ENCODE peak calls at places on chromosome 3, in eight cellular contexts. A, P, H, U, M, S, K and L are unnamed samples.

GRCh38 chr3:65483475-65483874 is 555.2 kb downstream of the MAGI1 start:
- DNase-seq in A (peak; percentile 25), P (no peak), H (no peak), U (no peak), M (no peak), S (no peak), K (no peak), L (no peak)

GRCh38 chr3:190044142-190044541 is 76.6 kb downstream of the P3H2 start:
- DNase-seq in A (no peak), P (peak; percentile 74), H (no peak), U (no peak), M (no peak), S (no peak), K (no peak), L (no peak)

GRCh38 chr3:117261907-117262518 is 552.4 kb downstream of the TUSC7 start:
- DNase-seq in A (no peak), P (no peak), H (no peak), U (no peak), M (no peak), S (peak; percentile 5), K (no peak), L (no peak)

GRCh38 chr3:55488398-55489055 is 1.4 kb upstream of the WNT5A start:
- DNase-seq in A (peak; percentile 75), P (peak; percentile 89), H (peak; percentile 37), U (no peak), M (peak; percentile 18), S (no peak), K (peak; percentile 26), L (peak; percentile 79)

GRCh38 chr3:4776980-4777581 is 202.2 kb upstream of the BHLHE40 start:
- DNase-seq in A (no peak), P (no peak), H (peak; percentile 79), U (no peak), M (no peak), S (no peak), K (peak; percentile 98), L (no peak)

GRCh38 chr3:188526057-188526456 is 372.1 kb downstream of the LPP start:
- DNase-seq in A (no peak), P (peak; percentile 14), H (peak; percentile 21), U (no peak), M (no peak), S (peak; percentile 17), K (no peak), L (no peak)

GRCh38 chr3:173732237-173732636 is 334.7 kb downstream of the NLGN1 start:
- DNase-seq in A (no peak), P (peak; percentile 74), H (no peak), U (no peak), M (no peak), S (no peak), K (no peak), L (no peak)

GRCh38 chr3:110871869-110872268 is 199.7 kb upstream of the NECTIN3 start:
- DNase-seq in A (no peak), P (no peak), H (no peak), U (no peak), M (no peak), S (no peak), K (no peak), L (no peak)

DNA sequence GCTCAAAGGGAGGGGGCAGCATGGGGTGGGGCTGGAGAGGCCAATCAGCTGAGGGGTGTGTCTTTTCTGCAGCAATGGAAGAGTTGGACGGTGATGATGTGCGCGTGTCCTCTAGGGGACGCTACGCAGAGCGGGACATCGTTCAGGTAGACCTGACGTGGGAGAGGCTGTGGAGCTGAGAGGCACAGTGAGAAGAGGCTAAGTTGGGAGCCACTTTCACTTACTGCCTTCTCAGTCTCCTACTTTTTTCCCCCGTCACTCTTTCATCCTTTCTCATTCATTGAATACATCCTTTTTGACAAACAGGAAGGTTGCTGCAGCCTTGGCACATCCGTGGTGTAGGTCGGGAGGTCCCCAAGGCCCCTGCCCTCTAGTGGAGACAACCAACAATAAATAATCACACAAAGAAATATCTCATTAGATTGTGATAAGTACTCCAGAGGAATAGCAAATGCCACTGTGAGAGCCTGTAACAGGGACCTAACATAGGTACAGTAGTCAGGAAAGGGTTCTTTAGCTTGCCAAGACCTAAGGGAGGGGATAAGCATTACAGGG is 4.4 kb upstream of the BRPF1 start:
- DNase-seq in A (peak; percentile 85), P (no peak), H (peak; percentile 75), U (peak; percentile 64), M (peak; percentile 64), S (peak; percentile 42), K (no peak), L (peak; percentile 51)
- TF ChIP-seq USF2 in A (no peak), P (no peak), H (no peak), U (no peak), M (no peak), S (no peak), K (no peak), L (no peak)

GRCh38 chr3:151578495-151578894 is 117.6 kb upstream of the IGSF10 start:
- DNase-seq in A (no peak), P (no peak), H (no peak), U (no peak), M (peak; percentile 15), S (no peak), K (no peak), L (no peak)
- TF ChIP-seq CTCF in A (no peak), P (no peak), H (no peak), U (peak; percentile 35), M (no peak), S (no peak), K (no peak), L (no peak)

DNA sequence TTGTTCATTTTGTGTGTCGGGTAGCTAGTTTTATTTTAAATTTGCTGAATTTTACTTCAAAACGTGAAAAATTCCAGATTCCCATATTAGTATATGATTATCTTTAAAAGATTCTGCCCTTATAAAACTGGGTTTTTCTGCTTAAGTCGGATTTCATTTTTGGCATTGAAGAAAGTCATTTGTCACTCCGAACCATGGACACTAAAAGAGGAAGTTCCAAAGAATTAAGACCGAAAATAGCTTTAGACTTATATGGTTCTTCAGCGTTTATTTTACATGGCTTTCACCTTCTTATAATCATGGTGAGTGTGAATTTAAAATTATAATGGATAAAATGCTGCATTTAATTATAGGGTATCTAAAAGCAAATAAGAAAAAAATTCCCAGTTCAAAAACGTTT is 1.0 kb downstream of the C3orf38 start:
- DNase-seq in A (no peak), P (no peak), H (no peak), U (no peak), M (no peak), S (no peak), K (no peak), L (no peak)
- TF ChIP-seq USF2 in A (no peak), P (no peak), H (no peak), U (no peak), M (no peak), S (no peak), K (no peak), L (no peak)

GRCh38 chr3:194928183-194928736 is 242.6 kb downstream of the FAM43A start:
- DNase-seq in A (no peak), P (peak; percentile 61), H (no peak), U (no peak), M (no peak), S (no peak), K (no peak), L (no peak)

GRCh38 chr3:194931366-194931765 is 245.7 kb downstream of the FAM43A start:
- DNase-seq in A (no peak), P (no peak), H (no peak), U (no peak), M (no peak), S (no peak), K (no peak), L (no peak)

GRCh38 chr3:194925614-194926013 is 239.9 kb downstream of the FAM43A start:
- DNase-seq in A (no peak), P (no peak), H (no peak), U (no peak), M (no peak), S (no peak), K (no peak), L (no peak)

GRCh38 chr3:194930439-194931204 is 244.9 kb downstream of the FAM43A start:
- DNase-seq in A (no peak), P (peak; percentile 46), H (no peak), U (no peak), M (no peak), S (peak; percentile 31), K (no peak), L (peak; percentile 40)

GRCh38 chr3:194928831-194929594 is 243.3 kb downstream of the FAM43A start:
- DNase-seq in A (peak; percentile 82), P (no peak), H (peak; percentile 7), U (peak; percentile 33), M (peak; percentile 69), S (no peak), K (no peak), L (no peak)
- TF ChIP-seq CTCF in A (peak; percentile 99), P (peak; percentile 20), H (no peak), U (peak; percentile 100), M (peak; percentile 100), S (peak; percentile 41), K (no peak), L (no peak)

GRCh38 chr3:60301142-60301541 is 950.1 kb downstream of the FHIT start:
- DNase-seq in A (no peak), P (peak; percentile 94), H (no peak), U (no peak), M (no peak), S (no peak), K (no peak), L (no peak)

GRCh38 chr3:60307800-60308199 is 943.5 kb downstream of the FHIT start:
- DNase-seq in A (no peak), P (no peak), H (no peak), U (no peak), M (no peak), S (no peak), K (no peak), L (no peak)

GRCh38 chr3:60304103-60304502 is 947.1 kb downstream of the FHIT start:
- DNase-seq in A (no peak), P (peak; percentile 85), H (no peak), U (no peak), M (no peak), S (no peak), K (no peak), L (no peak)

GRCh38 chr3:60298141-60298540 is 953.1 kb downstream of the FHIT start:
- DNase-seq in A (no peak), P (no peak), H (no peak), U (no peak), M (peak; percentile 17), S (no peak), K (no peak), L (no peak)

DNA sequence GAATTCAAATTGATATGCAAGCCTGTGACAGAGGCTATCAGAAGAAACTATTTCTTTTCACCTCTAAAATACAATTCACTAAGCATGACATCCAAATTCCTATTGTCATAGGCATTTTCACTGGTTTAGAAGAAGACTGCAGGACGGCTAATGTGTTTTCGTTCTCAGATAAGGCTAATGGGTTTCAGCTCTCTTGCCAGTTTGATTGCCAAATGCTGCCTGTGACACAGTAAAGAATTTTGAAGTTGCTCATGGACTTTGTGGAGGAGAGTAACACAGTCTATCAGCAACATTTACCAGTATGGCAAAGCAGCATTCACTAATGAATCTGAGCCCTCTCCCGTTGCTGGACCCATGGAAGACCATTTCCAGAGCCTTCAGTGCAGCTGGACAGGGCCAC is 948.1 kb downstream of the FHIT start:
- DNase-seq in A (no peak), P (peak; percentile 60), H (no peak), U (no peak), M (no peak), S (no peak), K (no peak), L (no peak)
- TF ChIP-seq USF2 in A (no peak), P (no peak), H (no peak), U (no peak), M (no peak), S (no peak), K (no peak), L (no peak)

GRCh38 chr3:13879102-13879945 is 547 bp downstream of the WNT7A start:
- DNase-seq in A (peak; percentile 44), P (no peak), H (no peak), U (no peak), M (no peak), S (no peak), K (no peak), L (peak; percentile 66)
- TF ChIP-seq CTCF in A (no peak), P (no peak), H (no peak), U (peak; percentile 1), M (no peak), S (no peak), K (no peak), L (no peak)